ENCODE peak calls at places on chromosomes 1 and 21, in eight cellular contexts. Z is AG09309, L is HFF-Myc, O is NB4, Q is choroid plexus epithelial cell, P is tibial nerve, W is endodermal cell, F is lower lobe of right lung. K is an unnamed sample.

GRCh38 chr1:77543822-77544448 is 138.5 kb downstream of the ZZZ3 start:
- DNase-seq in O (no peak), P (no peak), F (no peak), Q (no peak), Z (no peak), W (no peak), L (no peak), K (no peak)

GRCh38 chr1:245258271-245258920 is 103.6 kb downstream of the KIF26B start:
- DNase-seq in Q (no peak), L (no peak), F (no peak), O (no peak), W (no peak), P (no peak), Z (no peak), K (no peak)

GRCh38 chr21:26710155-26710554 is 135.1 kb downstream of the ADAMTS1 start:
- DNase-seq in Q (no peak), O (no peak), F (no peak), Z (no peak), L (no peak), W (no peak), P (no peak), K (no peak)

GRCh38 chr1:233625510-233625981 is 11.6 kb downstream of the KCNK1 start:
- DNase-seq in F (no peak), W (no peak), O (no peak), P (no peak), Q (no peak), Z (no peak), L (no peak), K (no peak)

GRCh38 chr1:66276229-66276628 is 257.7 kb upstream of the SGIP1 start:
- DNase-seq in W (no peak), Q (no peak), F (no peak), L (no peak), Z (no peak), O (no peak), P (no peak), K (no peak)

GRCh38 chr1:35031103-35031452 is 667 bp downstream of the ZMYM6 start:
- DNase-seq in W (peak), P (no peak), F (no peak), Z (no peak), O (peak), L (no peak), Q (peak), K (peak)

GRCh38 chr1:190262538-190262937 is 215.1 kb downstream of the BRINP3 start:
- DNase-seq in W (no peak), O (no peak), P (no peak), L (no peak), Q (no peak), Z (no peak), F (no peak), K (no peak)

GRCh38 chr1:234271243-234271606 is 102.0 kb upstream of the COA6 start:
- DNase-seq in W (no peak), P (no peak), F (no peak), Q (no peak), L (no peak), Z (no peak), O (no peak), K (no peak)

GRCh38 chr1:60160141-60160540 is 86.6 kb upstream of the C1orf87 start:
- DNase-seq in Z (no peak), P (no peak), L (no peak), Q (no peak), W (no peak), O (no peak), F (no peak), K (peak)

GRCh38 chr1:160123726-160124125 is 8.2 kb downstream of the ATP1A2 start:
- DNase-seq in L (no peak), W (no peak), Q (no peak), F (no peak), P (no peak), O (no peak), Z (no peak), K (no peak)

GRCh38 chr1:183783342-183783741 is 21.6 kb upstream of the RGL1 start:
- DNase-seq in P (no peak), F (no peak), L (no peak), O (no peak), Z (no peak), W (no peak), Q (peak), K (no peak)

GRCh38 chr1:13487143-13487868 is 26.5 kb downstream of the LRRC38 start:
- DNase-seq in W (no peak), P (no peak), F (no peak), O (no peak), Z (no peak), Q (no peak), L (no peak), K (no peak)

GRCh38 chr1:30101477-30102227 is 621.7 kb downstream of the MATN1 start:
- DNase-seq in Q (no peak), Z (no peak), F (no peak), W (peak), L (no peak), P (no peak), O (no peak), K (no peak)

GRCh38 chr1:236522937-236523703 is 662 bp upstream of the LGALS8 start:
- DNase-seq in W (peak), L (no peak), Z (no peak), P (peak), F (peak), Q (no peak), O (no peak), K (no peak)

GRCh38 chr1:17163789-17164666 is 40.9 kb upstream of the PADI1 start:
- DNase-seq in F (no peak), O (no peak), Q (no peak), W (no peak), L (no peak), P (no peak), Z (no peak), K (no peak)

GRCh38 chr1:56509713-56510641 is 69.4 kb downstream of the PLPP3 start:
- DNase-seq in L (no peak), Q (peak), O (no peak), P (no peak), W (peak), Z (no peak), F (no peak), K (no peak)

GRCh38 chr1:183876284-183876683 is 71.4 kb downstream of the RGL1 start:
- DNase-seq in Z (no peak), O (no peak), F (no peak), P (no peak), L (no peak), W (no peak), Q (no peak), K (no peak)

GRCh38 chr1:30037251-30038118 is 685.9 kb downstream of the MATN1 start:
- DNase-seq in Q (no peak), P (no peak), F (no peak), O (no peak), W (peak), Z (no peak), L (no peak), K (no peak)

GRCh38 chr21:32135401-32136363 is 143.2 kb downstream of the MIS18A start:
- DNase-seq in L (peak), O (no peak), W (peak), P (no peak), F (no peak), Q (no peak), Z (peak), K (no peak)

GRCh38 chr1:197776348-197777082 is 1.2 kb upstream of the DENND1B start:
- DNase-seq in P (no peak), O (peak), L (no peak), W (no peak), Z (peak), F (no peak), Q (peak), K (peak)

GRCh38 chr21:42594616-42595280 is 58.7 kb upstream of the PDE9A start:
- DNase-seq in W (no peak), P (no peak), F (no peak), L (no peak), Z (no peak), Q (no peak), O (no peak), K (no peak)

GRCh38 chr1:221635305-221635704 is 106.6 kb downstream of the DUSP10 start:
- DNase-seq in F (no peak), O (no peak), P (no peak), L (no peak), W (no peak), Z (no peak), Q (no peak), K (no peak)

GRCh38 chr1:222654849-222655248 is 37.0 kb downstream of the MIA3 start:
- DNase-seq in O (peak), L (no peak), P (peak), Z (peak), W (no peak), F (peak), Q (peak), K (no peak)

GRCh38 chr1:18041107-18041506 is 66.5 kb upstream of the IGSF21 start:
- DNase-seq in F (no peak), L (no peak), O (peak), Z (no peak), Q (no peak), W (no peak), P (peak), K (no peak)

GRCh38 chr1:246483204-246483933 is 23.7 kb downstream of the SMYD3 start:
- DNase-seq in O (no peak), P (no peak), Q (peak), F (no peak), L (no peak), Z (no peak), W (no peak), K (no peak)

GRCh38 chr1:42973304-42973703 is 14.6 kb upstream of the SLC2A1 start:
- DNase-seq in O (no peak), L (no peak), F (no peak), Q (no peak), P (no peak), Z (no peak), W (no peak), K (no peak)

GRCh38 chr1:157135646-157136045 is 2.5 kb downstream of the ETV3 start:
- DNase-seq in F (no peak), Q (peak), O (no peak), W (no peak), L (no peak), P (no peak), Z (no peak), K (no peak)

GRCh38 chr1:98388431-98388830 is 273.1 kb upstream of the SNX7 start:
- DNase-seq in W (no peak), O (peak), L (peak), Q (peak), F (no peak), Z (peak), P (peak), K (peak)

GRCh38 chr1:77866296-77866695 is 22.1 kb upstream of the NEXN start:
- DNase-seq in Z (no peak), F (no peak), P (no peak), Q (no peak), L (no peak), O (no peak), W (no peak), K (no peak)

GRCh38 chr21:43812139-43812821 is 22.9 kb downstream of the RRP1 start:
- DNase-seq in Z (no peak), W (no peak), L (no peak), P (no peak), Q (no peak), O (peak), F (peak), K (no peak)

GRCh38 chr21:46022551-46023107 is 41.1 kb downstream of the COL6A1 start:
- DNase-seq in Q (no peak), Z (no peak), F (no peak), O (no peak), P (peak), W (no peak), L (no peak), K (no peak)

GRCh38 chr21:42298237-42298636 is 17.0 kb downstream of the TFF3 start:
- DNase-seq in P (no peak), Q (no peak), L (no peak), W (peak), O (no peak), Z (no peak), F (no peak), K (no peak)

GRCh38 chr1:235632538-235633219 is 16.9 kb downstream of the GNG4 start:
- DNase-seq in Q (peak), P (no peak), O (peak), Z (peak), W (no peak), L (no peak), F (no peak), K (peak)

DNA sequence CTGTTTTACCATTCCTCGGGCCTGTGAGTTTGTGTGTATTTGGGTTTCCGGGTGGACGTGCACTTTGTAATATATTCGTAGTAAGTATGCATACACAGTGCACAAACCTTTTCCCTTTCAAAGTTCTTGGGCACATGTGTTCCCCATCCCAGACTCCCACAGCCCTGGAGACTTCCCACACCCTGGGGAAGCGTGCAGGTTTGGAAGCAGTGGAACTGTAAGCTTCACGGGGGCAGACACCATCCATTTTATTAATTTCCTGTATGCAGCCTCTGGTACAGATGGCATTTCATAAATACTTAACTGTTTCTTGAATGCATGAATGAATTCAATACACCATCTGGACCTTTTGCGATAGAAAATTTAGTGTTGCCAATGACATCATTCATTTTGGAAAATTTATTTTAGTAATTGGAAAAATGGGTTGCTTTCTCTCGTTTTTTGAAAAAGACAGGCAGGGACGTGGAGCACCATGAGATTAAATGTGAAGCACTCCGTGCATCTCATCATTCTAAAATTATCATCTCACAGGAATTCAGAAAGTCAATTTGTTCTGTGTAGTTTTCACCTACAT is 10.8 kb downstream of the ETS2 start:
- DNase-seq in Q (no peak), Z (no peak), O (no peak), W (no peak), F (no peak), L (no peak), P (no peak), K (no peak)
- TF ChIP-seq CTCF in Q (no peak), Z (no peak), O (no peak), W (no peak), F (no peak), L (no peak), P (no peak), K (no peak)

DNA sequence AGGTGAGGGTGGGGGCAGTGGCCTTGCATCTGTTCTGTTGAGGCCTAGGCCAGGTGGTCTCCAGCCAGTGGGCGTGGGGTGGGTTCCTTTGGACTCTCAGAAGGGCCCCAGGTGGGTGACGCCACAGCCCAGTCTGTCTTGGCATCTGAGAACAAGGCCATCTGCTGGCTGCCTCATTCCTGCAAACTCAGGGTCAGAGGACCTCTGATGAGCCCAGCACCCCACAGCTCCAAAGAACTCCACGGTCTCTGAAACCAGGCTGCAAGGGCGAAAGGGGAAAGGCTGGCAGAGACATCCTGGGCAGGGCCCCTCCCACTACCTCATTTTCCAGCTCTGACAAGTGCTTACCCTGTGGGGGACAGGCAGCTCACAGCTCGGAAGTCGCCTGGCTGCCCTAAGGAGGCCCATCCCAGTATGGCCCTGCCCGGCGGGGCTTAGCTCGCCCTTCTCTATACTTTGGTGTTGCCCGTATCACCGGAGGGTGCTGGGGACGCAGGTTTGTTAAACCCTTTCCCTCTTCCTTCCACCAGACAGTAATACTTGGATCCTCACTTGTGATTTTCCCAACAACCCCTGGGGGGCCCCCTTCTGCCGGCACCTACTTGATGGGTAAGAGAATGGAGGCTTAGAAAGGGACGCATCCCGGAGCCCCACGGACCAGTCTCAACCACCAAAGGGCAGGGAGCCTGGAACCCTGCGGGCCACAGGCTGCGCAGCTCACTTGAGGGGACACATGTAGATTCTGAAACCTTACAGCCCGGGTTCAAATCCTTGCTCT is 10.9 kb upstream of the EDN2 start:
- DNase-seq in P (no peak), Z (no peak), O (peak), Q (peak), L (no peak), W (peak), F (peak), K (no peak)
- H3K4me3 ChIP-seq in P (peak), Z (no peak), O (peak), Q (no peak), L (peak), W (no peak), F (peak), K (no peak)

DNA sequence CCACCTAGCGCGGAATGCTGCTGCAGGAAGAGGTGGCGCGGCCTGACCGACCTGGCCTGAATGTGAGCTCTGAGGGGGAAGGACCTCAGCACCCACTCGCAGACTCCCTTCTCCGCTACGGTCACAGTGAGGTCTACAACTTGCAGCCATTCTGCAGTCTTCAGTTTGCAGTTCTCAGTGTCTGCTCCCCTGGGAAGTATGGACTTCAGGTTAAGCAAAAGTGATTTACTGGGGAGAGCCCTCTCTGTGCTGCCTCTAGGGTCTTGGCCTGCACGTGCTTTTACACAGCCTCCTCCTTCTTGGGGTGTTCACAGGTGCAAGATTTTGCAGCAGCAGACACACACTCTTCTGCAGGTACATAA is 296.0 kb downstream of the OMA1 start:
- DNase-seq in O (no peak), P (no peak), Z (no peak), Q (no peak), F (no peak), W (no peak), L (no peak), K (no peak)
- TF ChIP-seq CTCF in O (no peak), P (no peak), Z (no peak), Q (no peak), F (no peak), W (no peak), L (no peak), K (no peak)

GRCh38 chr1:150164769-150165168 is 15.1 kb downstream of the PLEKHO1 start:
- DNase-seq in O (no peak), F (no peak), P (no peak), Q (no peak), W (no peak), Z (no peak), L (no peak), K (peak)

GRCh38 chr1:150164224-150164623 is 14.5 kb downstream of the PLEKHO1 start:
- DNase-seq in W (no peak), Q (no peak), O (no peak), Z (no peak), L (no peak), F (peak), P (no peak), K (no peak)

GRCh38 chr1:150161747-150162581 is 12.2 kb downstream of the PLEKHO1 start:
- DNase-seq in W (no peak), Q (peak), O (peak), F (no peak), Z (no peak), P (no peak), L (no peak), K (peak)

GRCh38 chr1:150162582-150162861 is 12.8 kb downstream of the PLEKHO1 start:
- DNase-seq in L (no peak), Q (no peak), O (no peak), W (no peak), F (no peak), Z (no peak), P (no peak), K (no peak)

DNA sequence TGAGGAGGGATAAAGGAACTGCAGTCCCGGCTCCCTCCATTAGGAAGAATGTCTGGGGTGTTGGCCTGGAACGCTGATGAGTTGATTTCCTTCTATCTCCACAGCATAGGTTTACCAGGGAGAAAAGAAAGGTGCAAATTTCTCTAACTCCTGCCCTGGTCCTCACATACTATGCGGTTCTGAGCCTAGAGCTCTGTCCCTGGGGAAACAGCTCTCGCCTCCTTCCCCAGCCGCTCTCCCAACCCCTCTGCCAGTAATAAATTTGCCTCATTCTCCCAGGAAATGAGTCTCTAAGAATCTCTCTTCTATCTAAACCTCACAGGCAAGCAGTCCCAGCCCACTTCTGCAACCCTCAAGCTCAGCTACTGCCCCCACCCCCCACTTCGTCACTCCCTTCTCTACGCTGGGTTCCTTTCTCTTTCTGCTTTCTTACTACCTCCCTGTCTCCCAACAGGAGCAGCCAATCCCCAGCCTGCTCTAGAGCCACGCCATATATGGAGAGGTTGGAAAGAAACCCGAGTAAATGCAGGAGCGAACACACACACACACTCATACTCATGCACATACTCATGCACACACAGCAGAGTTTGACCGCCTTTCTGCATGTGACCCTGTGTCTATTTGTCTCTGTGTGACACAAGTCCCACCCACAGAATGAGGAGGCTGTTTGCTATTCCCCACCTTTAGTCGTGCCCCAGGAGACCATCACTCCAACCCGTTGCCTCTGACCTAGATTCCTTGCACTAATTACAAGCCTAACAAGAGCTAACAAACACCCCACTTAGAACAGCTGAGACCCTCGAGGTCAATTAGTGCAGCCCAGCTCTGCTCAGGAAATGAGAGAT is 13.4 kb downstream of the PLEKHO1 start:
- DNase-seq in Q (peak), L (peak), P (peak), F (peak), W (peak), O (peak), Z (peak), K (peak)
- H3K4me3 ChIP-seq in Q (peak), L (peak), P (peak), F (peak), W (peak), O (peak), Z (peak), K (no peak)

GRCh38 chr1:85146972-85147359 is 53.9 kb downstream of the SYDE2 start:
- DNase-seq in O (no peak), P (no peak), W (no peak), Q (peak), L (no peak), Z (no peak), F (no peak), K (no peak)
- TF ChIP-seq CTCF in O (no peak), P (no peak), W (peak), Q (no peak), L (peak), Z (peak), F (no peak), K (no peak)

K was measured in astrocyte of the cerebellum.